ENCODE peak calls at places on chromosomes 16 and 17, in eight cellular contexts. I is K562, E is psoas muscle, B is lower lobe of right lung, D is MM.1S, M is mammary epithelial cell, Y is substantia nigra, F is fibroblast of lung. G is an unnamed sample.

GRCh38 chr17:7916799-7917198 is 710 bp upstream of the RNF227 start:
- DNase-seq in M (peak), Y (no peak), F (no peak), E (no peak), D (no peak), I (no peak), B (no peak), G (no peak)

GRCh38 chr16:50196736-50197135 is 43.6 kb downstream of the TENT4B start:
- DNase-seq in F (peak), E (no peak), B (no peak), D (peak), Y (no peak), M (peak), I (no peak), G (no peak)

GRCh38 chr16:59459811-59460210 is 725.7 kb upstream of the GOT2 start:
- DNase-seq in I (no peak), F (peak), M (no peak), Y (no peak), E (no peak), B (no peak), D (no peak), G (no peak)

GRCh38 chr17:80096531-80097306 is 4.7 kb upstream of the GAA start:
- DNase-seq in M (no peak), E (no peak), D (no peak), B (no peak), Y (no peak), F (no peak), I (no peak), G (no peak)

GRCh38 chr16:15708096-15708495 is 58.1 kb downstream of the NDE1 start:
- DNase-seq in I (no peak), Y (no peak), D (no peak), B (no peak), M (no peak), E (no peak), F (peak), G (peak)

GRCh38 chr17:62008294-62008693 is 56.8 kb downstream of the MED13 start:
- DNase-seq in D (no peak), E (no peak), B (no peak), Y (no peak), M (no peak), F (no peak), I (no peak), G (no peak)

GRCh38 chr16:17258848-17259713 is 211.7 kb downstream of the XYLT1 start:
- DNase-seq in F (no peak), I (peak), E (no peak), B (no peak), Y (no peak), M (no peak), D (peak), G (no peak)

GRCh38 chr17:82873521-82873920 is 33.7 kb upstream of the ZNF750 start:
- DNase-seq in M (no peak), D (no peak), E (no peak), F (no peak), B (peak), I (no peak), Y (no peak), G (no peak)

GRCh38 chr16:86630471-86630870 is 52.1 kb downstream of the FOXL1 start:
- DNase-seq in I (no peak), E (peak), D (no peak), B (no peak), M (no peak), F (no peak), Y (no peak), G (no peak)

GRCh38 chr16:78608305-78608776 is 508.9 kb downstream of the WWOX start:
- DNase-seq in F (no peak), M (no peak), B (no peak), E (no peak), Y (no peak), D (no peak), I (no peak), G (no peak)

GRCh38 chr17:39239640-39240314 is 14.0 kb upstream of the STAC2 start:
- DNase-seq in I (peak), B (peak), Y (no peak), M (peak), D (peak), F (no peak), E (no peak), G (peak)

GRCh38 chr17:81341347-81342061 is 46.4 kb upstream of the SLC38A10 start:
- DNase-seq in E (no peak), B (peak), M (no peak), F (no peak), D (no peak), Y (no peak), I (no peak), G (no peak)

GRCh38 chr16:30715777-30716445 is 16.9 kb downstream of the SRCAP start:
- DNase-seq in F (no peak), Y (no peak), M (peak), D (no peak), E (no peak), I (no peak), B (no peak), G (no peak)

GRCh38 chr16:16096161-16096857 is 127.0 kb downstream of the ABCC6 start:
- DNase-seq in B (no peak), Y (no peak), I (no peak), E (peak), F (peak), D (no peak), M (no peak), G (peak)

GRCh38 chr17:81429353-81429774 is 34.1 kb downstream of the BAHCC1 start:
- DNase-seq in Y (peak), M (peak), F (peak), E (peak), D (no peak), I (no peak), B (peak), G (peak)

GRCh38 chr16:20321671-20322070 is 5.6 kb downstream of the GP2 start:
- DNase-seq in B (no peak), D (no peak), E (no peak), M (no peak), I (no peak), F (no peak), Y (no peak), G (no peak)

GRCh38 chr16:69112285-69113129 is 7.1 kb downstream of the HAS3 start:
- DNase-seq in Y (no peak), F (peak), I (peak), D (peak), B (peak), E (peak), M (no peak), G (peak)

GRCh38 chr17:31415004-31415454 is 23.6 kb downstream of the RAB11FIP4 start:
- DNase-seq in D (no peak), F (no peak), I (no peak), M (no peak), Y (no peak), E (no peak), B (no peak), G (no peak)

GRCh38 chr17:1640329-1641064 is 5.0 kb downstream of the SCARF1 start:
- DNase-seq in D (no peak), B (no peak), Y (peak), M (no peak), F (no peak), I (no peak), E (no peak), G (no peak)

GRCh38 chr17:35170968-35171771 is 23.0 kb downstream of the SLC35G3 start:
- DNase-seq in F (peak), B (no peak), I (no peak), D (peak), M (peak), Y (no peak), E (no peak), G (no peak)

GRCh38 chr17:73285916-73286862 is 24.5 kb upstream of the CPSF4L start:
- DNase-seq in F (no peak), B (no peak), Y (no peak), I (no peak), E (no peak), D (no peak), M (no peak), G (no peak)

GRCh38 chr17:73283841-73284282 is 22.2 kb upstream of the CPSF4L start:
- DNase-seq in D (no peak), B (no peak), Y (peak), F (no peak), I (no peak), M (no peak), E (no peak), G (no peak)

GRCh38 chr17:73285603-73285908 is 23.9 kb upstream of the CPSF4L start:
- DNase-seq in F (no peak), D (no peak), B (no peak), Y (no peak), M (no peak), I (no peak), E (no peak), G (no peak)

GRCh38 chr17:73284339-73284738 is 22.7 kb upstream of the CPSF4L start:
- DNase-seq in M (no peak), I (no peak), Y (no peak), E (no peak), B (no peak), D (no peak), F (no peak), G (no peak)

GRCh38 chr17:73284906-73285602 is 23.4 kb upstream of the CPSF4L start:
- DNase-seq in F (no peak), I (no peak), D (no peak), M (no peak), Y (no peak), B (no peak), E (no peak), G (no peak)
- H3K27ac ChIP-seq in F (no peak), I (no peak), D (no peak), M (no peak), Y (peak), B (no peak), E (no peak), G (no peak)

DNA sequence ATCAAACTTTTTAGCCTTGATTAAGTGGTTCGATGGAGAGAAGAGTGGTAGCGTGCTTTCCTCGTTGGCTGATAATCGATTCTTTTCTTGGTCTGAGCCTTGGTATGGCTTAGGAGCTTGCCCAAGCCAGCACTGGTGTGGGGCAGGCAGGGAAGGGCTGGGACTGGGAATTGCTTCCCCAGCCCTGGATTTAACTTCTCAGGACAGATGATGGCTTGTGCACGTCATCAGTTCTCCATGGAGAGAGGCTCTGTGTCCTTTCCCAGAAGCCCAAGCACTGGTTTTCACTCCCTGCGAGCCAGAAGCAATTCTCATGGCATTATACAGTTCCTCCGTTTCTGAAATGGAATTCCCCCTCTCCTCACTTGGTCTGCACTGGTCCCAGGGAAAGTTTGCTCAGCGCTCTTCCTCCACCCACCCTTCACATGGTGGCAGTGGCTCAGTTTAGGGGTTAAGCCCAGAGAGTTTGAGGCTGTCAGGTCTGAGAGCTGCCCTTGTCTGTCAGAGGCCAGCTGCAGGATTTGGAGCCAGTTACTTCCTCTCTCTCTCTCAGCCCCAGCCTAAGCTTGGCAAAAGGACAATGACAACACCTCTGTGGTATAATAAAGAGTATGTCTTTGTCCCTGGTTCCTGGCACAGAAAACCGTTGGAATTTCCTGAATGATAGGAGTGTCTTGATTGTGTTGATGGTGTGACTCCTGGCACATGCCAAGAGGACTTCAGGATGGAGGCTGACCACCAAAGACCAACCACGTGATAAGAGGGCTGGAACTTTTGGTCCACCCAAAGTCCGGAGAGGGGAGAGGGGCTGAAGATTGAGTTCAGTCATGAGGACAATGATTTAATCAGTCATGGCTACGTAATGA is 219.6 kb upstream of the TNRC6C start:
- DNase-seq in Y (no peak), M (no peak), D (no peak), B (no peak), I (no peak), F (no peak), E (no peak), G (peak)
- H3K27ac ChIP-seq in Y (peak), M (no peak), D (no peak), B (no peak), I (no peak), F (no peak), E (peak), G (no peak)

DNA sequence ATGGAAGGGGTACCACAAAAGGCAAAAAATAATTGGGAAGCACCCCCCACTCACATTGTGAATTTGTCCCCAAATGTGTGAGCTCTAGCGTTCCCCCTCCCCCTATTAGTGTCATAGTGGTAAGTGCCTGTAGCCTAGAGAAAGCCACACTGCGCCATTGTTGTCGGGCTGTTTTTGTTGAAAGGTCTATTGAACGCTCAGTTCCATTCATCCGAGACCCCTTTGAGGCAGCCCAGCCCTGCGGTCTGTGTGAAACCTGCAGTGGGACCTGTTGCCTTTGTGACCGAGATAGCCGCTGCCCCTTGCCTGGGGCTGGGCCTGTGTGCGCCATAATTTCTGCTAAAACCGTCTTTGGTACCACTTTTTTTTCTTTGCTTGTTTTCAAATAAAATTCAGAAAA is 3.0 kb downstream of the JPT2 start:
- DNase-seq in Y (peak), I (no peak), B (no peak), M (no peak), D (no peak), F (no peak), E (no peak), G (no peak)
- H3K27ac ChIP-seq in Y (peak), I (peak), B (no peak), M (no peak), D (no peak), F (no peak), E (no peak), G (no peak)

DNA sequence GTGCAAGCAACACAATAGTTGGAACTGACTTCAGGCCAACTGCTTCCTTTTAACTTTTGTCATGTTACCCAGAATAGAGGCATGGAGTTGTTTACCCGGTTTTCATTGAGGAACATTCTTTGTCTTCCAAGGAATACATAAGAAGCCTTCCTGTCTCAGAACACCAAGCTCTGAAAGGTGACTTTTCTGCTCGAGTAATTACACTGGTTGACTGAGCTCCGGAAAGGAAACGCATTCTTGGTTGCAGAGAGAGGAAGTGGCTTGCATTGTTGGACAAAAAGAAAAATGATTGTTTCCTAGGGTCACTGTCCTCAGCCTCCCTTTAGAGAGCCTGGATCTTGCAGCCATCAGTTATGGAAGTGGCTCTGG is 30.8 kb upstream of the SEC14L1 start:
- DNase-seq in I (no peak), E (no peak), Y (no peak), F (no peak), D (peak), B (no peak), M (no peak), G (no peak)
- H3K27ac ChIP-seq in I (peak), E (peak), Y (peak), F (no peak), D (peak), B (peak), M (no peak), G (no peak)

GRCh38 chr16:79982862-79983261 is 382.3 kb upstream of the MAF start:
- DNase-seq in I (no peak), M (no peak), E (no peak), D (no peak), B (no peak), Y (no peak), F (no peak), G (no peak)
- H3K27ac ChIP-seq in I (no peak), M (no peak), E (no peak), D (no peak), B (no peak), Y (no peak), F (no peak), G (no peak)

DNA sequence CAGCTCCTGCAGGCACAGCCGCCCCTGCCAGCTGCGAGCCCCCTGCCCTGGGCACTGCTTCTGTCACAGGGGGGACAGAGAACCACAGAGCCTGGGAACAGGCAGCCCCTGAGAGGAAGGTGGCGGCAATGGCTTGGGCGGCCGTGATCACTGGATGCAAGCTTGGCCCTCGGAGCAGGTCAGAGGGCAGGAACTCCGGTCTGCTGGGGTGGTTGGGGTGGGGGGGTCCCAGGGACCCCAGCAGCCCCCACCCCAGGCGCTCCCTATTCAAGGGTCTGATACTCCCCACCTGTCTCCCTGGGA is 1.9 kb upstream of the CYBA start:
- DNase-seq in Y (no peak), M (no peak), F (no peak), E (no peak), I (no peak), D (no peak), B (no peak), G (no peak)
- H3K27ac ChIP-seq in Y (no peak), M (no peak), F (no peak), E (no peak), I (no peak), D (no peak), B (no peak), G (no peak)

G was measured in colonic mucosa.